ENCODE peak calls at places on chromosomes 6 and 20, in six cellular contexts. W is endothelial cell of umbilical vein, G is spleen, Y is SK-N-SH, C is HCT116, I is prostate gland. Q is an unnamed sample. For H3K9me3, the result is how much of the 10 kb centered on the place peaks cover.

GRCh38 chr20:14963262-14963663 is 625.9 kb upstream of the FLRT3 start:
- DNase-seq in Y (no peak), C (peak), G (no peak), I (peak), W (peak), Q (no peak)

GRCh38 chr20:20568604-20569205 is 143.7 kb downstream of the RALGAPA2 start:
- DNase-seq in W (peak), I (no peak), Y (peak), C (no peak), G (no peak), Q (peak)

GRCh38 chr6:108831104-108831503 is 17.1 kb upstream of the ARMC2 start:
- DNase-seq in I (no peak), W (no peak), C (no peak), Y (peak), G (no peak), Q (no peak)

GRCh38 chr6:107989166-107990094 is 31.4 kb upstream of the SEC63 start:
- DNase-seq in W (no peak), G (no peak), C (no peak), I (no peak), Y (no peak), Q (no peak)

GRCh38 chr6:28158318-28158717 is 16.6 kb downstream of the ZKSCAN8 start:
- DNase-seq in Y (no peak), G (no peak), C (no peak), I (no peak), W (no peak), Q (no peak)

GRCh38 chr6:42520786-42521607 is 42.8 kb upstream of the UBR2 start:
- DNase-seq in W (no peak), I (no peak), C (peak), Y (no peak), G (no peak), Q (no peak)

GRCh38 chr6:113526995-113527394 is 330.1 kb upstream of the MARCKS start:
- DNase-seq in W (no peak), C (no peak), I (no peak), G (no peak), Y (no peak), Q (no peak)

GRCh38 chr20:20410678-20411077 is 42.8 kb downstream of the INSM1 start:
- DNase-seq in W (peak), C (no peak), Y (peak), G (no peak), I (no peak), Q (no peak)

GRCh38 chr6:67812693-67813092 is 822.4 kb upstream of the ADGRB3 start:
- DNase-seq in W (no peak), I (no peak), G (no peak), Y (no peak), C (no peak), Q (no peak)

GRCh38 chr6:9766240-9766915 is 648.5 kb downstream of the TFAP2A start:
- DNase-seq in G (no peak), W (peak), C (peak), Y (no peak), I (no peak), Q (no peak)

GRCh38 chr20:3406481-3407425 is 716 bp downstream of the DNAAF9 start:
- DNase-seq in Y (peak), G (peak), I (peak), W (peak), C (no peak), Q (no peak)

GRCh38 chr6:121794630-121795029 is 359.2 kb downstream of the GJA1 start:
- DNase-seq in W (peak), I (no peak), G (no peak), Y (no peak), C (peak), Q (no peak)

GRCh38 chr6:121791396-121792315 is 356.2 kb downstream of the GJA1 start:
- DNase-seq in W (no peak), I (no peak), G (no peak), C (no peak), Y (no peak), Q (peak)
- TF ChIP-seq POLR2AphosphoS5 in W (no peak), I (no peak), G (no peak), C (no peak), Y (no peak), Q (no peak)

GRCh38 chr20:49913399-49914047 is 1.8 kb downstream of the SPATA2 start:
- DNase-seq in Y (no peak), W (no peak), C (no peak), I (no peak), G (no peak), Q (no peak)
- H3K4me3 ChIP-seq in Y (peak), W (no peak), C (peak), I (no peak), G (peak), Q (no peak)

GRCh38 chr6:919499-919898 is 226.6 kb upstream of the EXOC2 start:
- DNase-seq in Y (no peak), C (no peak), G (no peak), W (no peak), I (no peak), Q (no peak)
- H3K9me3 ChIP-seq in Y (under half), C (under half), G (under half), W (under half), I (under half), Q (under half)

DNA sequence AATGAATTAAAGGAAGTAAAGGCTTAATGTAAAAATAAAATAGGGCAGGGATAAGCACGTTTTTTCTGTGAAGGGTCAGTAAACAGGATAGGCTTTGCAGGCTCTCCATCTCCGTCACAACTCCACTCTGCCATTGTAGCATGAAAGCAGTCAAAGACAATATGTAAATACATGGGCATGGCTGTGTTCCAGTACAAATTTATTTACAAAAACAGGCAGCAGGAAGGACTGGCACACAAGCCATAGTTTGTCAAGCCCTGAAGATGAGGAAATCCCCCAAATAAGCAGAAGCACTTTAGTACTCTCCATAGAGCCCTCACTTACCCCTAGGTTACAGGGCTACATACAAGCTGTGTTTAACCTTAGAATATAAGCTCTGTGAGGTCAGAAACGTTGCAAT is 8.9 kb upstream of the FBXO9 start:
- DNase-seq in I (peak), C (no peak), W (no peak), G (no peak), Y (no peak), Q (no peak)
- TF ChIP-seq POLR2AphosphoS5 in I (peak), C (no peak), W (no peak), G (no peak), Y (no peak), Q (no peak)

GRCh38 chr6:1380625-1381396 is 8.6 kb upstream of the FOXF2 start:
- DNase-seq in W (no peak), C (no peak), G (no peak), I (no peak), Y (no peak), Q (no peak)

GRCh38 chr6:1382331-1382882 is 7.0 kb upstream of the FOXF2 start:
- DNase-seq in C (no peak), Y (no peak), I (no peak), G (no peak), W (no peak), Q (no peak)

GRCh38 chr6:1379810-1380198 is 9.6 kb upstream of the FOXF2 start:
- DNase-seq in C (no peak), G (no peak), I (no peak), Y (no peak), W (no peak), Q (no peak)

GRCh38 chr6:1382883-1383728 is 6.3 kb upstream of the FOXF2 start:
- DNase-seq in Y (no peak), G (no peak), C (no peak), W (no peak), I (no peak), Q (no peak)

GRCh38 chr6:1381397-1382330 is 7.7 kb upstream of the FOXF2 start:
- DNase-seq in Y (peak), G (peak), C (no peak), W (peak), I (no peak), Q (no peak)
- H3K4me3 ChIP-seq in Y (peak), G (peak), C (peak), W (no peak), I (peak), Q (peak)

DNA sequence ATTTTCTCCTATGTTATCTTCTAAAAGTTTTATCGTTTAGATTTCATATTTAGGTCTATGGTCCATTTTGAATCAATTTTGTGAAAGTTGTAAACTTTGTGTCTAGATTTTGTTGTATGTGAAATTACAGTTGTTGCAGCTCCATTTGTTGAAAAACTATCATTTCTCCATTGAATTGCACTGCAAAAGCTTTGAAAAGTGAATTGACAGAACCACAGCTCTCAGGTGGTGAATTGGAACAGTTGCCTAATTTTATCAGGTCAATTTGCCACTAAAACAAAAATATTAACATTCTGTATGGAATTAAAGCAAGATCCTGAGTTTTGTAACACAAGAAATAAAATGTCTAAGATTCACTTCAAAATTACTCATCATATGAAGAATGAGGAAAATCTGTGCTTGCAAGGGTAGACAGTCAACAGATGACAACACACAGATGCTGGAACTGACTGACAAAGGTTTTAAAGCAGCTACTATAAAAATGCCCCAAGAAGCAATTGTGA is 346.6 kb downstream of the PAX1 start:
- DNase-seq in C (no peak), Y (no peak), G (no peak), I (no peak), W (no peak), Q (no peak)
- H3K9me3 ChIP-seq in C (under half), Y (under half), G (under half), I (under half), W (under half), Q (under half)